ENCODE peak calls at places on chromosome 13, in six cellular contexts. C is neuronal stem cell, F is IMR-90, V is H1, L is trophoblast cell, U is mesenchymal stem cell. S is an unnamed sample.

GRCh38 chr13:106109391-106109791 is 426.1 kb downstream of the EFNB2 start:
- DNase-seq in C (no peak), F (peak; percentile 47), V (no peak), L (peak; percentile 43), U (no peak), S (no peak)

GRCh38 chr13:44388427-44388826 is 14.8 kb downstream of the SERP2 start:
- DNase-seq in C (no peak), F (no peak), V (no peak), L (no peak), U (no peak), S (no peak)

GRCh38 chr13:113157206-113157928 is 1.1 kb upstream of the PROZ start:
- DNase-seq in C (no peak), F (no peak), V (peak; percentile 33), L (no peak), U (no peak), S (peak; percentile 20)

GRCh38 chr13:30751183-30751933 is 16.0 kb downstream of the ALOX5AP start:
- DNase-seq in C (no peak), F (no peak), V (no peak), L (no peak), U (no peak), S (no peak)

GRCh38 chr13:95484052-95484451 is 68.5 kb upstream of the CLDN10 start:
- DNase-seq in C (no peak), F (no peak), V (no peak), L (no peak), U (no peak), S (no peak)

GRCh38 chr13:20136781-20137703 is 23.8 kb downstream of the GJA3 start:
- DNase-seq in C (no peak), F (no peak), V (peak; percentile 85), L (peak; percentile 55), U (no peak), S (peak; percentile 78)

GRCh38 chr13:113145911-113146598 is 12.4 kb upstream of the PROZ start:
- DNase-seq in C (no peak), F (no peak), V (no peak), L (no peak), U (no peak), S (peak; percentile 18)

GRCh38 chr13:107373551-107373950 is 805.6 kb upstream of the ARGLU1 start:
- DNase-seq in C (peak; percentile 26), F (peak; percentile 91), V (no peak), L (peak; percentile 24), U (peak; percentile 88), S (peak; percentile 33)

GRCh38 chr13:97441414-97441813 is 7.4 kb downstream of the RAP2A start:
- DNase-seq in C (no peak), F (no peak), V (no peak), L (no peak), U (no peak), S (no peak)

GRCh38 chr13:95745752-95746151 is 68.8 kb downstream of the DNAJC3 start:
- DNase-seq in C (no peak), F (no peak), V (no peak), L (no peak), U (peak; percentile 11), S (no peak)

GRCh38 chr13:105538346-105538745 is 997.1 kb downstream of the EFNB2 start:
- DNase-seq in C (no peak), F (no peak), V (no peak), L (no peak), U (no peak), S (no peak)

GRCh38 chr13:40777166-40777956 is 6.4 kb upstream of the MRPS31 start:
- DNase-seq in C (peak; percentile 40), F (peak; percentile 37), V (no peak), L (peak; percentile 75), U (peak; percentile 70), S (peak; percentile 51)
- H3K14ac ChIP-seq in C (no peak overlapping the region), F (no peak overlapping the region), V (no peak overlapping the region), L (no peak overlapping the region), U (no peak overlapping the region), S (no peak overlapping the region)

GRCh38 chr13:25602206-25602605 is 230.4 kb downstream of the ATP8A2 start:
- DNase-seq in C (no peak), F (no peak), V (no peak), L (no peak), U (no peak), S (peak; percentile 48)
- H3K14ac ChIP-seq in C (no peak overlapping the region), F (no peak overlapping the region), V (no peak overlapping the region), L (no peak overlapping the region), U (no peak overlapping the region), S (peak overlapping the region; percentile 49)

GRCh38 chr13:83941669-83942335 is 59.5 kb upstream of the SLITRK1 start:
- DNase-seq in C (peak; percentile 12), F (no peak), V (no peak), L (peak; percentile 2), U (no peak), S (peak; percentile 88)
- H3K14ac ChIP-seq in C (no peak overlapping the region), F (no peak overlapping the region), V (no peak overlapping the region), L (peak overlapping the region; percentile 85), U (no peak overlapping the region), S (no peak overlapping the region)

GRCh38 chr13:36973009-36973408 is 26.1 kb downstream of the ALG5 start:
- DNase-seq in C (no peak), F (no peak), V (no peak), L (no peak), U (no peak), S (no peak)
- H3K14ac ChIP-seq in C (no peak overlapping the region), F (no peak overlapping the region), V (no peak overlapping the region), L (no peak overlapping the region), U (no peak overlapping the region), S (no peak overlapping the region)

S was measured in H9.